ENCODE peak calls at places on chromosomes 16 and 17, in five cellular contexts. L is body of pancreas, O is pancreas, F is Caco-2, Z is esophagus squamous epithelium. D is an unnamed sample.
A peak's percentile ranks its signal among the peaks of the same experiment; 100 is the strongest.

GRCh38 chr16:9755076-9755475 is 427.2 kb downstream of the GRIN2A start:
- DNase-seq in F (no peak), O (no peak), L (no peak), Z (no peak), D (no peak)

GRCh38 chr17:7081341-7082062 is 1.5 kb upstream of the CLEC10A start:
- DNase-seq in Z (no peak), O (no peak), F (no peak), L (no peak), D (no peak)

GRCh38 chr16:30183236-30183960 is at the start of gene CORO1A:
- DNase-seq in Z (no peak), L (peak; percentile 81), F (peak; percentile 64), O (peak; percentile 73), D (peak; percentile 83)

GRCh38 chr16:24748242-24748641 is 18.8 kb downstream of the TNRC6A start:
- DNase-seq in Z (no peak), F (no peak), O (peak; percentile 40), L (peak; percentile 59), D (peak; percentile 45)

GRCh38 chr17:57563968-57564367 is 181.1 kb downstream of the CCDC182 start:
- DNase-seq in O (no peak), Z (no peak), F (no peak), L (no peak), D (no peak)

GRCh38 chr17:286571-286970 is 66.0 kb downstream of the RPH3AL start:
- DNase-seq in O (no peak), F (peak; percentile 25), L (peak; percentile 1), Z (no peak), D (no peak)

GRCh38 chr16:3007059-3007956 is 5.4 kb upstream of the CLDN9 start:
- DNase-seq in F (peak; percentile 77), Z (no peak), O (peak; percentile 64), L (peak; percentile 84), D (no peak)

GRCh38 chr17:6699997-6700947 is 12.9 kb downstream of the SLC13A5 start:
- DNase-seq in O (no peak), Z (no peak), L (no peak), F (peak; percentile 56), D (no peak)

GRCh38 chr17:74807925-74808324 is 31.8 kb upstream of the NAT9 start:
- DNase-seq in F (no peak), Z (no peak), O (no peak), L (no peak), D (no peak)

GRCh38 chr16:48444574-48444973 is 59.4 kb upstream of the SIAH1 start:
- DNase-seq in Z (no peak), L (peak; percentile 22), O (no peak), F (no peak), D (no peak)

GRCh38 chr17:27544350-27545131 is 86.4 kb upstream of the LGALS9 start:
- DNase-seq in Z (no peak), F (no peak), L (no peak), O (no peak), D (no peak)

GRCh38 chr16:11743308-11744074 is 834 bp upstream of the TXNDC11 start:
- DNase-seq in L (peak; percentile 78), Z (peak; percentile 10), O (peak; percentile 51), F (peak; percentile 61), D (peak; percentile 76)

GRCh38 chr16:2022723-2023097 is 3.1 kb downstream of the NPW start:
- DNase-seq in O (no peak), L (peak; percentile 48), F (peak; percentile 78), Z (no peak), D (no peak)

GRCh38 chr17:8189041-8189710 is 804 bp downstream of the BORCS6 start:
- DNase-seq in O (no peak), F (no peak), Z (no peak), L (peak; percentile 37), D (no peak)

GRCh38 chr17:60372790-60373483 is 19.0 kb downstream of the USP32 start:
- DNase-seq in L (no peak), O (no peak), Z (no peak), F (no peak), D (no peak)

GRCh38 chr17:40314557-40314953 is 5.6 kb downstream of the RARA start:
- DNase-seq in O (peak; percentile 95), F (no peak), L (peak; percentile 95), Z (no peak), D (peak; percentile 94)
- H3K4me1 ChIP-seq in O (peaks cover 14% of the 10 kb centered on the region), F (peaks cover 23% of the 10 kb centered on the region), L (peaks cover 92% of the 10 kb centered on the region), Z (peaks cover 90% of the 10 kb centered on the region), D (peaks cover 34% of the 10 kb centered on the region)

GRCh38 chr17:3691539-3692166 is 4.3 kb downstream of the P2RX5 start:
- DNase-seq in Z (no peak), O (no peak), L (no peak), F (no peak), D (no peak)

GRCh38 chr17:3690094-3690715 is 5.8 kb downstream of the P2RX5 start:
- DNase-seq in O (no peak), F (no peak), Z (no peak), L (no peak), D (no peak)

GRCh38 chr17:3693099-3693498 is 2.9 kb downstream of the P2RX5 start:
- DNase-seq in L (no peak), Z (no peak), O (no peak), F (no peak), D (no peak)

GRCh38 chr17:3693829-3694231 is 2.1 kb downstream of the P2RX5 start:
- DNase-seq in Z (no peak), L (no peak), F (no peak), O (no peak), D (no peak)

DNA sequence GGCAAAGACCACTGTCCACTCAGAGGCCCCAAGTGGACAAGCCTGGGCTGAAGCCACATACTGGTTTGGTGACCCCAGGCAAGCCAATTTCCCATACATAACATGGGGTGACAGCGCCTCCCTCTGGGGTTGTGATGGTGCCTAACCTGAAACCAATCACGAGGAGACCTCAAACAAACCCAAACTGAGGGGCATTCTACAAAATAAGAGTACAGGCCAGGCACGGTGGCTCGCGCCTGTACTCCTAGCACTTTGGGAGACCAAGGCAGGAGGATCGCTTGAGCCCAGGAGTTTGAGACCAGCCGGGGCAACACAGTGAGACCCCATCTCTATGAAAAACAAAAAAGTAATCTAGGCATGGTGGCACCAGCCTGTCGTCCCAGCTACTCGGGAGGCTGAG is 3.6 kb downstream of the P2RX5 start:
- DNase-seq in O (no peak), L (no peak), Z (no peak), F (no peak), D (no peak)
- TF ChIP-seq CTCF in O (no peak), L (no peak), Z (no peak), F (no peak), D (no peak)

DNA sequence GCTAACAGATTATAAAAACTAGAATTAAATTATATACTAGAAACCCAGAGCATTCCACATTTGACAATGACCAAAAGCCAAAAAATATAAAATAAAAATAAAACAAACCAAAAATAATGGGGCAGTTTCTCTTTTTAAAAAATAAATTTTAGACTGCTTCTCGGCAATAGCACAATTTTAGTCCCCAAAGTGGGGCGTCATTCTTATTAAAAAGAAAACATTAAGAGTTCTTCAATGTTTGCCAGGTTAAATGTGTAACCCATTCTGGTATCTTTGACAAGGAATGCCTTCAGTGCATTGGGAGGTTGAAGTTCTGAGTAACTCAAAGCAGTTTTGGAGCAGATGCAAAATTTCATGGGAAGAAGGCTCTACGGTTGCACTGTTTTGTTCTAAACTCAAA is 3.3 kb downstream of the MAF start:
- DNase-seq in L (no peak), Z (no peak), O (no peak), F (no peak), D (no peak)
- H3K4me3 ChIP-seq in L (peak overlapping the region; percentile 4), Z (peak overlapping the region; percentile 85), O (no peak overlapping the region), F (no peak overlapping the region), D (peak overlapping the region; percentile 42)

GRCh38 chr16:81551821-81552304 is 107.3 kb downstream of the CMIP start:
- DNase-seq in F (no peak), O (no peak), Z (no peak), L (no peak), D (no peak)

GRCh38 chr16:81551141-81551808 is 106.7 kb downstream of the CMIP start:
- DNase-seq in Z (no peak), L (no peak), F (no peak), O (no peak), D (no peak)

GRCh38 chr16:81548901-81549546 is 104.4 kb downstream of the CMIP start:
- DNase-seq in F (peak; percentile 93), O (peak; percentile 65), L (peak; percentile 82), Z (no peak), D (no peak)

GRCh38 chr16:81549547-81550411 is 105.2 kb downstream of the CMIP start:
- DNase-seq in O (no peak), Z (no peak), F (no peak), L (no peak), D (no peak)

GRCh38 chr16:81550412-81550768 is 105.8 kb downstream of the CMIP start:
- DNase-seq in O (no peak), F (no peak), Z (no peak), L (no peak), D (no peak)
- H3K4me1 ChIP-seq in O (peaks cover 7% of the 10 kb centered on the region), F (peaks cover 40% of the 10 kb centered on the region), Z (peaks cover 43% of the 10 kb centered on the region), L (peaks cover 44% of the 10 kb centered on the region), D (peaks cover 51% of the 10 kb centered on the region)